ENCODE peak calls at places on chromosomes 13 and 19, in six cellular contexts. Q, U, K, R, N and Z are unnamed samples.

GRCh38 chr13:24159362-24159761 is 1.2 kb upstream of the SPATA13 start:
- DNase-seq in N (no peak), U (no peak), Q (no peak), K (no peak), R (no peak), Z (no peak)

GRCh38 chr19:6313398-6313969 is 19.9 kb downstream of the ACER1 start:
- DNase-seq in N (no peak), R (no peak), K (no peak), Q (no peak), U (no peak), Z (no peak)

GRCh38 chr13:41370736-41371135 is 59.7 kb downstream of the NAA16 start:
- DNase-seq in Q (no peak), N (peak; percentile 37), K (no peak), U (no peak), R (no peak), Z (no peak)

GRCh38 chr19:5074830-5075394 is 106.0 kb downstream of the KDM4B start:
- DNase-seq in U (no peak), Q (no peak), N (no peak), K (no peak), R (no peak), Z (no peak)

GRCh38 chr19:57888494-57889231 is at the start of gene ZNF814:
- DNase-seq in N (peak; percentile 58), Q (peak; percentile 75), R (peak; percentile 73), K (peak; percentile 75), U (peak; percentile 91), Z (peak; percentile 46)

GRCh38 chr13:113493315-113493951 is 2.9 kb upstream of the DCUN1D2 start:
- DNase-seq in K (no peak), Q (no peak), R (peak; percentile 72), N (peak; percentile 95), U (no peak), Z (no peak)

GRCh38 chr19:13782537-13782936 is 8.3 kb downstream of the C19orf53 start:
- DNase-seq in U (no peak), K (no peak), R (no peak), N (no peak), Q (no peak), Z (no peak)

GRCh38 chr19:9789066-9789465 is 20.5 kb upstream of the ZNF846 start:
- DNase-seq in N (no peak), R (no peak), Q (no peak), K (no peak), U (no peak), Z (no peak)

GRCh38 chr19:6238643-6239281 is 41.0 kb downstream of the MLLT1 start:
- DNase-seq in K (no peak), R (peak; percentile 52), N (no peak), Q (no peak), U (no peak), Z (peak; percentile 29)

GRCh38 chr19:38211779-38212178 is 12.2 kb downstream of the DPF1 start:
- DNase-seq in U (no peak), R (no peak), Q (no peak), K (no peak), N (no peak), Z (no peak)

GRCh38 chr13:112785419-112785856 is 95.6 kb downstream of the ATP11A start:
- DNase-seq in Q (no peak), U (no peak), N (no peak), K (no peak), R (no peak), Z (no peak)

GRCh38 chr13:27406178-27406939 is 18.1 kb upstream of the GTF3A start:
- DNase-seq in R (peak; percentile 54), U (peak; percentile 80), Q (peak; percentile 56), N (peak; percentile 53), K (no peak), Z (no peak)

GRCh38 chr19:33712268-33712667 is 84.4 kb upstream of the KCTD15 start:
- DNase-seq in K (no peak), U (no peak), N (no peak), R (no peak), Q (no peak), Z (no peak)

GRCh38 chr13:99527346-99527745 is 26.1 kb downstream of the TM9SF2 start:
- DNase-seq in R (no peak), U (peak; percentile 75), N (no peak), K (no peak), Q (no peak), Z (no peak)

GRCh38 chr13:44013666-44014291 is 134.1 kb downstream of the LACC1 start:
- DNase-seq in N (peak; percentile 80), Q (no peak), U (no peak), R (peak; percentile 58), K (no peak), Z (no peak)

GRCh38 chr13:19665427-19665859 is 32.0 kb downstream of the MPHOSPH8 start:
- DNase-seq in K (no peak), R (no peak), U (no peak), N (no peak), Q (no peak), Z (no peak)

GRCh38 chr19:45472557-45473365 is 5.0 kb downstream of the FOSB start:
- DNase-seq in K (no peak), U (peak; percentile 81), R (no peak), Q (peak; percentile 50), N (no peak), Z (no peak)